ENCODE peak calls at places on chromosome 4, in six cellular contexts. One of them, this sample, is unnamed.

GRCh38 chr4:47913858-47914218 is 545 bp downstream of the NFXL1 start:
- DNase-seq in NCI-H1436: peak; percentile 13
- DNase-seq in frontal cortex: no peak
- DNase-seq in posterior vena cava: peak; percentile 84
- DNase-seq in activated effector memory CD4-positive, alpha-beta T cell treated with anti-CD3 and anti-CD28 coated beads, Interleukin-2, amount 50 U/mL, for 16 hours: peak; percentile 78
- DNase-seq in glutamatergic neuron: peak; percentile 56
- DNase-seq in this sample: no peak

GRCh38 chr4:109334596-109335105 is 32.2 kb upstream of the COL25A1 start:
- DNase-seq in posterior vena cava: no peak
- DNase-seq in glutamatergic neuron: no peak
- DNase-seq in NCI-H1436: no peak
- DNase-seq in frontal cortex: no peak
- DNase-seq in activated effector memory CD4-positive, alpha-beta T cell treated with anti-CD3 and anti-CD28 coated beads, Interleukin-2, amount 50 U/mL, for 16 hours: no peak
- DNase-seq in this sample: no peak

GRCh38 chr4:8772499-8773123 is 99.0 kb downstream of the HMX1 start:
- DNase-seq in frontal cortex: no peak
- DNase-seq in NCI-H1436: no peak
- DNase-seq in posterior vena cava: peak; percentile 29
- DNase-seq in activated effector memory CD4-positive, alpha-beta T cell treated with anti-CD3 and anti-CD28 coated beads, Interleukin-2, amount 50 U/mL, for 16 hours: peak; percentile 13
- DNase-seq in glutamatergic neuron: peak; percentile 79
- DNase-seq in this sample: peak; percentile 73

GRCh38 chr4:73166212-73166611 is 92.4 kb downstream of the ANKRD17 start:
- DNase-seq in activated effector memory CD4-positive, alpha-beta T cell treated with anti-CD3 and anti-CD28 coated beads, Interleukin-2, amount 50 U/mL, for 16 hours: no peak
- DNase-seq in glutamatergic neuron: no peak
- DNase-seq in posterior vena cava: no peak
- DNase-seq in frontal cortex: no peak
- DNase-seq in NCI-H1436: no peak
- DNase-seq in this sample: no peak

GRCh38 chr4:71050809-71051208 is 57.4 kb downstream of the DCK start:
- DNase-seq in glutamatergic neuron: no peak
- DNase-seq in posterior vena cava: no peak
- DNase-seq in frontal cortex: no peak
- DNase-seq in activated effector memory CD4-positive, alpha-beta T cell treated with anti-CD3 and anti-CD28 coated beads, Interleukin-2, amount 50 U/mL, for 16 hours: no peak
- DNase-seq in NCI-H1436: no peak
- DNase-seq in this sample: no peak

GRCh38 chr4:151641167-151641566 is 119.6 kb downstream of the GATB start:
- DNase-seq in posterior vena cava: no peak
- DNase-seq in frontal cortex: no peak
- DNase-seq in activated effector memory CD4-positive, alpha-beta T cell treated with anti-CD3 and anti-CD28 coated beads, Interleukin-2, amount 50 U/mL, for 16 hours: no peak
- DNase-seq in NCI-H1436: no peak
- DNase-seq in glutamatergic neuron: no peak
- DNase-seq in this sample: no peak

GRCh38 chr4:138669479-138670165 is 346.0 kb upstream of the NOCT start:
- DNase-seq in frontal cortex: no peak
- DNase-seq in posterior vena cava: no peak
- DNase-seq in NCI-H1436: no peak
- DNase-seq in glutamatergic neuron: no peak
- DNase-seq in activated effector memory CD4-positive, alpha-beta T cell treated with anti-CD3 and anti-CD28 coated beads, Interleukin-2, amount 50 U/mL, for 16 hours: no peak
- DNase-seq in this sample: no peak

GRCh38 chr4:10664408-10664807 is 20.2 kb downstream of the CLNK start:
- DNase-seq in activated effector memory CD4-positive, alpha-beta T cell treated with anti-CD3 and anti-CD28 coated beads, Interleukin-2, amount 50 U/mL, for 16 hours: no peak
- DNase-seq in NCI-H1436: no peak
- DNase-seq in posterior vena cava: peak; percentile 83
- DNase-seq in frontal cortex: no peak
- DNase-seq in glutamatergic neuron: no peak
- DNase-seq in this sample: no peak

GRCh38 chr4:8152865-8153257 is 5.8 kb downstream of the ABLIM2 start:
- DNase-seq in frontal cortex: no peak
- DNase-seq in NCI-H1436: no peak
- DNase-seq in posterior vena cava: no peak
- DNase-seq in glutamatergic neuron: no peak
- DNase-seq in activated effector memory CD4-positive, alpha-beta T cell treated with anti-CD3 and anti-CD28 coated beads, Interleukin-2, amount 50 U/mL, for 16 hours: no peak
- DNase-seq in this sample: no peak

GRCh38 chr4:101163936-101164335 is 183.4 kb downstream of the PPP3CA start:
- DNase-seq in activated effector memory CD4-positive, alpha-beta T cell treated with anti-CD3 and anti-CD28 coated beads, Interleukin-2, amount 50 U/mL, for 16 hours: no peak
- DNase-seq in NCI-H1436: no peak
- DNase-seq in glutamatergic neuron: no peak
- DNase-seq in posterior vena cava: no peak
- DNase-seq in frontal cortex: no peak
- DNase-seq in this sample: no peak

GRCh38 chr4:23966720-23967119 is 76.9 kb upstream of the PPARGC1A start:
- DNase-seq in activated effector memory CD4-positive, alpha-beta T cell treated with anti-CD3 and anti-CD28 coated beads, Interleukin-2, amount 50 U/mL, for 16 hours: no peak
- DNase-seq in posterior vena cava: no peak
- DNase-seq in NCI-H1436: peak; percentile 35
- DNase-seq in glutamatergic neuron: no peak
- DNase-seq in frontal cortex: no peak
- DNase-seq in this sample: no peak

GRCh38 chr4:26081795-26082498 is 167.9 kb downstream of the SMIM20 start:
- DNase-seq in frontal cortex: no peak
- DNase-seq in NCI-H1436: peak; percentile 31
- DNase-seq in posterior vena cava: no peak
- DNase-seq in activated effector memory CD4-positive, alpha-beta T cell treated with anti-CD3 and anti-CD28 coated beads, Interleukin-2, amount 50 U/mL, for 16 hours: no peak
- DNase-seq in glutamatergic neuron: no peak
- DNase-seq in this sample: no peak

GRCh38 chr4:41134581-41134980 is 79.8 kb downstream of the APBB2 start:
- DNase-seq in glutamatergic neuron: no peak
- DNase-seq in posterior vena cava: no peak
- DNase-seq in NCI-H1436: no peak
- DNase-seq in activated effector memory CD4-positive, alpha-beta T cell treated with anti-CD3 and anti-CD28 coated beads, Interleukin-2, amount 50 U/mL, for 16 hours: no peak
- DNase-seq in frontal cortex: no peak
- DNase-seq in this sample: no peak

GRCh38 chr4:146371812-146372211 is 149.9 kb downstream of the SLC10A7 start:
- DNase-seq in activated effector memory CD4-positive, alpha-beta T cell treated with anti-CD3 and anti-CD28 coated beads, Interleukin-2, amount 50 U/mL, for 16 hours: no peak
- DNase-seq in frontal cortex: no peak
- DNase-seq in glutamatergic neuron: no peak
- DNase-seq in posterior vena cava: no peak
- DNase-seq in NCI-H1436: no peak
- DNase-seq in this sample: no peak

GRCh38 chr4:186666252-186666651 is 57.4 kb downstream of the FAT1 start:
- DNase-seq in NCI-H1436: no peak
- DNase-seq in posterior vena cava: no peak
- DNase-seq in glutamatergic neuron: no peak
- DNase-seq in frontal cortex: no peak
- DNase-seq in activated effector memory CD4-positive, alpha-beta T cell treated with anti-CD3 and anti-CD28 coated beads, Interleukin-2, amount 50 U/mL, for 16 hours: no peak
- DNase-seq in this sample: no peak

GRCh38 chr4:72076562-72076961 is 44.8 kb downstream of the NPFFR2 start:
- DNase-seq in frontal cortex: no peak
- DNase-seq in NCI-H1436: no peak
- DNase-seq in glutamatergic neuron: no peak
- DNase-seq in activated effector memory CD4-positive, alpha-beta T cell treated with anti-CD3 and anti-CD28 coated beads, Interleukin-2, amount 50 U/mL, for 16 hours: no peak
- DNase-seq in posterior vena cava: no peak
- DNase-seq in this sample: no peak

GRCh38 chr4:48133668-48134444 is at the start of gene TXK:
- DNase-seq in NCI-H1436: no peak
- DNase-seq in frontal cortex: no peak
- DNase-seq in glutamatergic neuron: no peak
- DNase-seq in activated effector memory CD4-positive, alpha-beta T cell treated with anti-CD3 and anti-CD28 coated beads, Interleukin-2, amount 50 U/mL, for 16 hours: no peak
- DNase-seq in posterior vena cava: no peak
- DNase-seq in this sample: no peak

GRCh38 chr4:5218376-5219069 is 167.2 kb downstream of the STK32B start:
- DNase-seq in posterior vena cava: no peak
- DNase-seq in NCI-H1436: no peak
- DNase-seq in glutamatergic neuron: no peak
- DNase-seq in frontal cortex: no peak
- DNase-seq in activated effector memory CD4-positive, alpha-beta T cell treated with anti-CD3 and anti-CD28 coated beads, Interleukin-2, amount 50 U/mL, for 16 hours: no peak
- DNase-seq in this sample: no peak

GRCh38 chr4:8369426-8370105 is 71.0 kb downstream of the ACOX3 start:
- DNase-seq in NCI-H1436: no peak
- DNase-seq in activated effector memory CD4-positive, alpha-beta T cell treated with anti-CD3 and anti-CD28 coated beads, Interleukin-2, amount 50 U/mL, for 16 hours: no peak
- DNase-seq in frontal cortex: no peak
- DNase-seq in posterior vena cava: peak; percentile 73
- DNase-seq in glutamatergic neuron: no peak
- DNase-seq in this sample: no peak

GRCh38 chr4:33071552-33071951 is 2351.4 kb downstream of the PCDH7 start:
- DNase-seq in frontal cortex: no peak
- DNase-seq in glutamatergic neuron: no peak
- DNase-seq in posterior vena cava: no peak
- DNase-seq in activated effector memory CD4-positive, alpha-beta T cell treated with anti-CD3 and anti-CD28 coated beads, Interleukin-2, amount 50 U/mL, for 16 hours: no peak
- DNase-seq in NCI-H1436: no peak
- DNase-seq in this sample: no peak

GRCh38 chr4:41744572-41745291 is 3.8 kb downstream of the PHOX2B start:
- DNase-seq in glutamatergic neuron: no peak
- DNase-seq in NCI-H1436: no peak
- DNase-seq in posterior vena cava: no peak
- DNase-seq in frontal cortex: no peak
- DNase-seq in activated effector memory CD4-positive, alpha-beta T cell treated with anti-CD3 and anti-CD28 coated beads, Interleukin-2, amount 50 U/mL, for 16 hours: no peak
- DNase-seq in this sample: no peak

GRCh38 chr4:17469931-17470674 is 41.8 kb downstream of the QDPR start:
- DNase-seq in posterior vena cava: no peak
- DNase-seq in activated effector memory CD4-positive, alpha-beta T cell treated with anti-CD3 and anti-CD28 coated beads, Interleukin-2, amount 50 U/mL, for 16 hours: no peak
- DNase-seq in frontal cortex: no peak
- DNase-seq in NCI-H1436: no peak
- DNase-seq in glutamatergic neuron: no peak
- DNase-seq in this sample: no peak

GRCh38 chr4:56552273-56552672 is 46.7 kb downstream of the ARL9 start:
- DNase-seq in activated effector memory CD4-positive, alpha-beta T cell treated with anti-CD3 and anti-CD28 coated beads, Interleukin-2, amount 50 U/mL, for 16 hours: no peak
- DNase-seq in posterior vena cava: no peak
- DNase-seq in NCI-H1436: no peak
- DNase-seq in frontal cortex: no peak
- DNase-seq in glutamatergic neuron: no peak
- DNase-seq in this sample: no peak

GRCh38 chr4:146852365-146852764 is 93.3 kb downstream of the TTC29 start:
- DNase-seq in NCI-H1436: no peak
- DNase-seq in posterior vena cava: no peak
- DNase-seq in activated effector memory CD4-positive, alpha-beta T cell treated with anti-CD3 and anti-CD28 coated beads, Interleukin-2, amount 50 U/mL, for 16 hours: no peak
- DNase-seq in frontal cortex: no peak
- DNase-seq in glutamatergic neuron: no peak
- DNase-seq in this sample: no peak

GRCh38 chr4:13561673-13562072 is 17.4 kb upstream of the NKX3-2 start:
- DNase-seq in frontal cortex: no peak
- DNase-seq in glutamatergic neuron: no peak
- DNase-seq in NCI-H1436: no peak
- DNase-seq in activated effector memory CD4-positive, alpha-beta T cell treated with anti-CD3 and anti-CD28 coated beads, Interleukin-2, amount 50 U/mL, for 16 hours: no peak
- DNase-seq in posterior vena cava: no peak
- DNase-seq in this sample: no peak

GRCh38 chr4:2462218-2462991 is 6.5 kb upstream of the RNF4 start:
- DNase-seq in glutamatergic neuron: peak; percentile 84
- DNase-seq in activated effector memory CD4-positive, alpha-beta T cell treated with anti-CD3 and anti-CD28 coated beads, Interleukin-2, amount 50 U/mL, for 16 hours: peak; percentile 89
- DNase-seq in posterior vena cava: peak; percentile 91
- DNase-seq in NCI-H1436: peak; percentile 2
- DNase-seq in frontal cortex: peak; percentile 86
- DNase-seq in this sample: peak; percentile 59

GRCh38 chr4:1978741-1979476 is 29.9 kb downstream of the NELFA start:
- DNase-seq in glutamatergic neuron: no peak
- DNase-seq in activated effector memory CD4-positive, alpha-beta T cell treated with anti-CD3 and anti-CD28 coated beads, Interleukin-2, amount 50 U/mL, for 16 hours: peak; percentile 58
- DNase-seq in posterior vena cava: peak; percentile 66
- DNase-seq in frontal cortex: no peak
- DNase-seq in NCI-H1436: no peak
- DNase-seq in this sample: peak; percentile 88

GRCh38 chr4:39763714-39764572 is 66.0 kb downstream of the UBE2K start:
- DNase-seq in posterior vena cava: no peak
- DNase-seq in activated effector memory CD4-positive, alpha-beta T cell treated with anti-CD3 and anti-CD28 coated beads, Interleukin-2, amount 50 U/mL, for 16 hours: no peak
- DNase-seq in glutamatergic neuron: no peak
- DNase-seq in NCI-H1436: no peak
- DNase-seq in frontal cortex: no peak
- DNase-seq in this sample: no peak

GRCh38 chr4:3287271-3287971 is 5.4 kb upstream of the RGS12 start:
- DNase-seq in activated effector memory CD4-positive, alpha-beta T cell treated with anti-CD3 and anti-CD28 coated beads, Interleukin-2, amount 50 U/mL, for 16 hours: peak; percentile 44
- DNase-seq in posterior vena cava: no peak
- DNase-seq in NCI-H1436: no peak
- DNase-seq in frontal cortex: no peak
- DNase-seq in glutamatergic neuron: no peak
- DNase-seq in this sample: peak; percentile 81

GRCh38 chr4:136461533-136461932 is 1070.8 kb downstream of the PCDH18 start:
- DNase-seq in frontal cortex: no peak
- DNase-seq in activated effector memory CD4-positive, alpha-beta T cell treated with anti-CD3 and anti-CD28 coated beads, Interleukin-2, amount 50 U/mL, for 16 hours: no peak
- DNase-seq in posterior vena cava: no peak
- DNase-seq in glutamatergic neuron: no peak
- DNase-seq in NCI-H1436: no peak
- DNase-seq in this sample: no peak

GRCh38 chr4:147678121-147678520 is 5.8 kb downstream of the PRMT9 start:
- DNase-seq in glutamatergic neuron: no peak
- DNase-seq in activated effector memory CD4-positive, alpha-beta T cell treated with anti-CD3 and anti-CD28 coated beads, Interleukin-2, amount 50 U/mL, for 16 hours: no peak
- DNase-seq in posterior vena cava: no peak
- DNase-seq in NCI-H1436: no peak
- DNase-seq in frontal cortex: no peak
- DNase-seq in this sample: no peak

GRCh38 chr4:178523038-178523437 is 1080.8 kb upstream of the AGA start:
- DNase-seq in frontal cortex: no peak
- DNase-seq in glutamatergic neuron: no peak
- DNase-seq in posterior vena cava: no peak
- DNase-seq in NCI-H1436: no peak
- DNase-seq in activated effector memory CD4-positive, alpha-beta T cell treated with anti-CD3 and anti-CD28 coated beads, Interleukin-2, amount 50 U/mL, for 16 hours: no peak
- DNase-seq in this sample: no peak

GRCh38 chr4:151236036-151236435 is 40.9 kb upstream of the PRSS48 start:
- DNase-seq in frontal cortex: no peak
- DNase-seq in posterior vena cava: no peak
- DNase-seq in NCI-H1436: no peak
- DNase-seq in glutamatergic neuron: no peak
- DNase-seq in activated effector memory CD4-positive, alpha-beta T cell treated with anti-CD3 and anti-CD28 coated beads, Interleukin-2, amount 50 U/mL, for 16 hours: no peak
- DNase-seq in this sample: no peak

This sample was measured in mesenteric fat pad.